ENCODE peak calls at places on chromosome 6, in six cellular contexts. R, D, G, C, K and W are unnamed samples. For H3K9me3, the result is how much of the 10 kb centered on the place peaks cover.

GRCh38 chr6:45881705-45882435 is 133.8 kb downstream of the CLIC5 start:
- DNase-seq in K (no peak), D (no peak), C (no peak), R (no peak), G (no peak), W (no peak)

GRCh38 chr6:28263946-28264345 is 3.0 kb upstream of the ZSCAN26 start:
- DNase-seq in G (no peak), D (no peak), R (no peak), C (no peak), K (no peak), W (no peak)

GRCh38 chr6:129765008-129765407 is 55.0 kb upstream of the ARHGAP18 start:
- DNase-seq in D (no peak), C (no peak), K (no peak), R (no peak), G (no peak), W (no peak)

GRCh38 chr6:154891901-154892300 is 103.2 kb upstream of the TIAM2 start:
- DNase-seq in D (no peak), C (no peak), K (no peak), G (no peak), R (no peak), W (no peak)

GRCh38 chr6:51704932-51705540 is 382.4 kb downstream of the PKHD1 start:
- DNase-seq in R (no peak), C (no peak), K (no peak), D (no peak), G (no peak), W (no peak)

GRCh38 chr6:140462495-140463311 is 1088.3 kb upstream of the CITED2 start:
- DNase-seq in R (peak), C (no peak), D (peak), K (peak), G (no peak), W (no peak)

GRCh38 chr6:36245572-36246031 is 24.3 kb upstream of the PNPLA1 start:
- DNase-seq in G (peak), D (peak), K (no peak), C (no peak), R (no peak), W (no peak)

GRCh38 chr6:155340464-155341129 is 26.3 kb upstream of the TFB1M start:
- DNase-seq in R (peak), D (no peak), G (no peak), K (peak), C (no peak), W (no peak)

GRCh38 chr6:99369533-99369932 is 20.1 kb upstream of the FAXC start:
- DNase-seq in D (no peak), G (no peak), R (no peak), K (no peak), C (no peak), W (no peak)

GRCh38 chr6:34664270-34664971 is 32.1 kb downstream of the ILRUN start:
- DNase-seq in C (no peak), G (no peak), R (peak), K (no peak), D (no peak), W (no peak)

GRCh38 chr6:33419580-33420492 is at the start of gene SYNGAP1:
- DNase-seq in K (no peak), C (peak), R (peak), G (no peak), D (peak), W (no peak)

GRCh38 chr6:149114167-149114566 is 203.3 kb upstream of the TAB2 start:
- DNase-seq in K (no peak), D (no peak), G (no peak), C (peak), R (peak), W (no peak)

GRCh38 chr6:7042056-7042653 is 65.6 kb upstream of the RREB1 start:
- DNase-seq in C (no peak), R (peak), D (peak), G (no peak), K (no peak), W (no peak)

GRCh38 chr6:149032599-149033405 is 284.7 kb upstream of the TAB2 start:
- DNase-seq in R (peak), C (no peak), D (no peak), G (no peak), K (no peak), W (no peak)

GRCh38 chr6:33314943-33315752 is 1.3 kb upstream of the TAPBP start:
- DNase-seq in K (no peak), G (peak), C (peak), D (peak), R (peak), W (no peak)

GRCh38 chr6:35370124-35370741 is 27.9 kb downstream of the PPARD start:
- DNase-seq in D (peak), C (peak), K (peak), R (peak), G (no peak), W (no peak)

GRCh38 chr6:118467181-118467580 is 80.9 kb upstream of the PLN start:
- DNase-seq in G (no peak), D (no peak), K (no peak), C (no peak), R (no peak), W (no peak)

GRCh38 chr6:107020239-107020638 is 7.8 kb upstream of the MTRES1 start:
- DNase-seq in C (no peak), K (no peak), G (no peak), D (no peak), R (no peak), W (no peak)

GRCh38 chr6:71349395-71349794 is 60.8 kb downstream of the OGFRL1 start:
- DNase-seq in C (no peak), G (no peak), R (peak), K (peak), D (no peak), W (no peak)

GRCh38 chr6:81086931-81087330 is 665.5 kb downstream of the TENT5A start:
- DNase-seq in D (no peak), G (no peak), C (no peak), K (no peak), R (no peak), W (no peak)

GRCh38 chr6:4941782-4942672 is 61.8 kb downstream of the RPP40 start:
- DNase-seq in G (no peak), K (peak), R (peak), C (no peak), D (no peak), W (no peak)

GRCh38 chr6:25341923-25342619 is 62.9 kb downstream of the CARMIL1 start:
- DNase-seq in G (no peak), K (no peak), C (no peak), R (no peak), D (no peak), W (no peak)

GRCh38 chr6:35776364-35777215 is at the start of gene CLPSL2:
- DNase-seq in K (no peak), D (no peak), R (peak), C (no peak), G (peak), W (no peak)

GRCh38 chr6:39769012-39769411 is 23.2 kb upstream of the DAAM2 start:
- DNase-seq in K (no peak), D (no peak), C (no peak), R (no peak), G (no peak), W (no peak)

GRCh38 chr6:17816921-17817611 is 110.3 kb upstream of the NUP153 start:
- DNase-seq in C (no peak), K (no peak), D (no peak), G (no peak), R (peak), W (no peak)

GRCh38 chr6:111984516-111985201 is 69.2 kb upstream of the CCN6 start:
- DNase-seq in K (no peak), G (no peak), C (no peak), R (no peak), D (no peak), W (no peak)

GRCh38 chr6:37807656-37808055 is 11.9 kb upstream of the ZFAND3 start:
- DNase-seq in D (no peak), C (no peak), K (no peak), R (no peak), G (no peak), W (no peak)

GRCh38 chr6:79158856-79159516 is 75.5 kb downstream of the HMGN3 start:
- DNase-seq in D (no peak), C (no peak), R (no peak), K (no peak), G (no peak), W (no peak)

GRCh38 chr6:52523363-52524207 is 53.3 kb downstream of the TRAM2 start:
- DNase-seq in K (no peak), G (no peak), D (no peak), R (no peak), C (no peak), W (no peak)

GRCh38 chr6:160505970-160506369 is 157.8 kb downstream of the SLC22A3 start:
- DNase-seq in C (no peak), G (no peak), D (no peak), K (no peak), R (peak), W (no peak)

GRCh38 chr6:27141472-27142015 is 106.0 kb upstream of the PRSS16 start:
- DNase-seq in K (no peak), D (no peak), G (no peak), C (no peak), R (no peak), W (no peak)

GRCh38 chr6:16625319-16626240 is 135.7 kb downstream of the ATXN1 start:
- DNase-seq in C (no peak), G (no peak), R (no peak), D (no peak), K (no peak), W (no peak)

GRCh38 chr6:123742626-123743025 is 61.0 kb upstream of the NKAIN2 start:
- DNase-seq in K (no peak), R (peak), C (no peak), G (no peak), D (no peak), W (no peak)

GRCh38 chr6:138863331-138863730 is 67.4 kb downstream of the ECT2L start:
- DNase-seq in G (no peak), R (no peak), K (no peak), D (no peak), C (peak), W (no peak)

GRCh38 chr6:43428112-43428570 is 800 bp downstream of the ABCC10 start:
- DNase-seq in D (no peak), R (no peak), G (no peak), C (no peak), K (no peak), W (no peak)

GRCh38 chr6:36642913-36643817 is 35.3 kb upstream of the CDKN1A start:
- DNase-seq in G (peak), K (no peak), R (peak), D (peak), C (peak), W (no peak)

GRCh38 chr6:148580442-148580841 is 166.4 kb upstream of the UST start:
- DNase-seq in C (no peak), D (no peak), R (no peak), G (no peak), K (no peak), W (no peak)

DNA sequence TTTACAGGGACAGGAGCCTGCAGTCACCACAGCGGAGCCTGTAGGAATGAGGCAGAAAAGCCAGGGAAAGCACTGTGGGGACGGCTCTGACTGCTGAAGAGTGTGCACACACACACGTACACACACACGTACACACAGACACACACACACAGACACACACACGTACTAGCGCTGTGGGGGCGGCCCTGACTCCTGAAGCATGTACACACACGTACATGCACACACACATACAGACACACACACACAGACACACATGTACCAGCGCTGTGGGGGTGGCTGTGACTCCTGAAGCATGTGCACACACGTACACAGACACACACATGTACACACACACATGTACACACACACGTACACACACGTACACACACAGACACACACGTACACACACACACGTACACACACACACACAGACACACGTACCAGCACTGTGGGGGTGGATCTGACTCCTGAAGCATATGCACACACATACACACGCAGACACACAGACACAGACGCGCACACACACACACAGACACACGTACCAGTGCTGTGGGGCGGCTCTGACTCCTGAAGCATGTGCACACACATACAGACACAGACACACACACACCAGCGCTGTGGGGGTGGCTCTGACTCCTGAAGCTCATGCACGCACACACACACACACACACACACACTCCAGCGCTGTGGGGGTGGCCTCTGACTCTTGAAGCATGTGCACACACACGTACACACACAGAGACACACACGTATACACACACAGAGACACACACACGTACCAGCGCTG is 127.3 kb downstream of the DLL1 start:
- DNase-seq in G (no peak), C (no peak), R (no peak), K (no peak), D (no peak), W (no peak)
- H3K9me3 ChIP-seq in G (under half), C (under half), R (under half), K (under half), D (under half), W (under half)

GRCh38 chr6:13183446-13184088 is 144.8 kb downstream of the TBC1D7 start:
- DNase-seq in C (no peak), R (no peak), D (no peak), K (no peak), G (no peak), W (no peak)

GRCh38 chr6:13181398-13181797 is 146.9 kb downstream of the TBC1D7 start:
- DNase-seq in G (no peak), D (no peak), R (no peak), C (no peak), K (no peak), W (no peak)

GRCh38 chr6:13186861-13187260 is 141.5 kb downstream of the TBC1D7 start:
- DNase-seq in K (no peak), G (no peak), C (no peak), R (no peak), D (no peak), W (no peak)

GRCh38 chr6:13184547-13184946 is 143.8 kb downstream of the TBC1D7 start:
- DNase-seq in K (no peak), G (no peak), C (no peak), D (no peak), R (no peak), W (no peak)

GRCh38 chr6:13184089-13184468 is 144.3 kb downstream of the TBC1D7 start:
- DNase-seq in G (no peak), R (no peak), D (no peak), K (no peak), C (no peak), W (no peak)
- H3K9me3 ChIP-seq in G (under half), R (under half), D (under half), K (under half), C (under half), W (under half)

DNA sequence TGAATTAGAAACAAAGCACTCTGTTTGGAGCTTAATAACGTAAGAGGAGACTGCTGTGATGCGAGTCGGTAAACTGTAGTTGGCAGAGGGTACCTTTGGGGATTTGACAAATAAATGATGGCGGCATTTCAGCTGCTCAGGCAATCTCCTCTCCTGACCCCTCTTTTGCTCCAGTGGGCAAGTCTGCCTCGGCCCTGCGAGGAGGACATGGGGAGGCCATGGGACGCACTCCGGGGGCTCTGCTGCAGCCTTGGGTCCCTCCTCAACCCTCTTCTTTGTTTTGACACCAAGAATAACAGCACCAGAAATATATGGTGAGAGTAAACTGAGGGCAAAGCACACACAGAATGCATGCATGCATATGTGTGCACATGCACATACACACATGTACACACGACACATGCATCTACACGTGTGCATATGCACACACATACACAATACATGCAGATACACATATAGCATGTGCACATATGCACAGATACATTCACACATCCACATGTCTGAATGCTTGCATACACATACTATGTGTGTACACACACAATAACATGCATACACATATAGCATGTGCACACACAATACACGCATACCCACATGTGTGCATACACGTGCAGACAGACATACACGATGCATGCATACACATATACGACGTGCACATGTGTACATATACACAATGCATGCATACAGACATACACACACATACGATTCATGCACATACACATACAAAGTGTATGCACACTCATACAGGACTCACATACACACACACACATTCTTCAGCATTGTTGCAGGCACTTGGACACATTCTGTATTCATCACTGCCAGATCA is 24.4 kb upstream of the IRF4 start:
- DNase-seq in R (no peak), K (no peak), C (no peak), G (peak), D (no peak), W (no peak)
- H3K9me3 ChIP-seq in R (under half), K (under half), C (under half), G (under half), D (under half), W (under half)

DNA sequence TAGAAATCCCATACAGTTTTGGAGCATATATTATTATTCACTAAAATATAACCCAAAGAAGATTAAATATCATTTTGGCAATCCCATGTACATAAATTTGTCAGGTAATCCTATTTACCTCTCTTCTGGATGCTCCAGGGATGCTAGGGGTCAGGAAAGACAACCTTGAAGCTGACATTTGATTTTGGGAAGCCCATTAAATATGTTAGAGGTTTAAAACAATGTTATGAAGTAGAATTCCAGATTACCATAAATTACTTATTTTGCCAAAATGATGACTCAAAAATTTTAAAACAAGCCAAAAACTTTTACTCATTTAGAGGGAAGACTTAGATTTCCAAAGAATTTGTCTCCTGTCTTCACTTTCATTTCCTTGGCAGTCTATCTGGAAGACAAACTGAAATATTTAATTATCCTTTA is 9.2 kb upstream of the IL22RA2 start:
- DNase-seq in D (no peak), C (no peak), G (no peak), R (no peak), K (no peak), W (no peak)
- H3K9me3 ChIP-seq in D (under half), C (half or more), G (under half), R (under half), K (under half), W (under half)